ENCODE peak calls at places on chromosomes 1 and 21, in seven cellular contexts. V is NCI-H345, B is astrocyte of the spinal cord, D is GF-D8, L is NCI-H1105 treated with DMSO at 0.1 percent for 48 hours, N is NCI-H510A, C is Right ventricle myocardium superior. F is an unnamed sample.

GRCh38 chr1:195328102-195328501 is 1280.1 kb downstream of the KCNT2 start:
- DNase-seq in B (no peak), L (no peak), D (no peak), N (no peak), C (no peak), V (no peak), F (no peak)

GRCh38 chr1:29592731-29593130 is 356.4 kb downstream of the PTPRU start:
- DNase-seq in D (no peak), N (no peak), V (no peak), C (no peak), B (no peak), L (no peak), F (peak)

GRCh38 chr21:44865561-44866280 is 7.8 kb downstream of the PTTG1IP start:
- DNase-seq in B (peak), V (no peak), L (no peak), D (peak), C (peak), N (no peak), F (no peak)

GRCh38 chr1:46719689-46720088 is 775 bp upstream of the EFCAB14 start:
- DNase-seq in L (peak), N (peak), D (no peak), C (no peak), B (no peak), V (no peak), F (no peak)

GRCh38 chr1:35833424-35833823 is 25.6 kb downstream of the AGO4 start:
- DNase-seq in B (no peak), D (no peak), V (no peak), L (no peak), C (no peak), N (no peak), F (no peak)

GRCh38 chr1:151936203-151936602 is 26.9 kb upstream of the THEM4 start:
- DNase-seq in L (no peak), V (no peak), N (no peak), D (no peak), C (no peak), B (no peak), F (no peak)

GRCh38 chr1:233993651-233994050 is 89.2 kb downstream of the SLC35F3 start:
- DNase-seq in L (no peak), V (peak), C (no peak), B (peak), N (no peak), D (no peak), F (no peak)

GRCh38 chr1:112995890-112996289 is 39.9 kb upstream of the SLC16A1 start:
- DNase-seq in D (no peak), C (no peak), N (no peak), L (no peak), V (no peak), B (peak), F (no peak)

GRCh38 chr1:81477704-81478103 is 323.0 kb upstream of the ADGRL2 start:
- DNase-seq in N (no peak), D (no peak), B (no peak), L (peak), C (no peak), V (no peak), F (no peak)

GRCh38 chr1:62918706-62919105 is 134.8 kb downstream of the ATG4C start:
- DNase-seq in C (no peak), L (no peak), N (no peak), B (no peak), V (no peak), D (no peak), F (no peak)

GRCh38 chr21:41817228-41817627 is 50.4 kb upstream of the RIPK4 start:
- DNase-seq in V (peak), B (peak), D (peak), L (peak), N (no peak), C (no peak), F (peak)

GRCh38 chr1:18670267-18670910 is 39.7 kb downstream of the PAX7 start:
- DNase-seq in D (no peak), C (no peak), L (no peak), V (no peak), N (no peak), B (no peak), F (no peak)

GRCh38 chr1:3066250-3066711 is 2.7 kb upstream of the PRDM16 start:
- DNase-seq in V (no peak), C (peak), L (no peak), B (no peak), D (no peak), N (no peak), F (no peak)

GRCh38 chr21:35050348-35051286 is 1.5 kb upstream of the RUNX1 start:
- DNase-seq in B (no peak), D (no peak), C (no peak), L (no peak), V (no peak), N (no peak), F (no peak)

GRCh38 chr21:25881524-25882376 is 147.0 kb downstream of the GABPA start:
- DNase-seq in C (peak), L (peak), B (peak), D (peak), V (peak), N (no peak), F (no peak)

GRCh38 chr1:13604191-13604590 is 20.6 kb downstream of the PDPN start:
- DNase-seq in B (no peak), V (no peak), C (no peak), N (no peak), L (no peak), D (no peak), F (no peak)

GRCh38 chr1:226688056-226688748 is 50.9 kb downstream of the ITPKB start:
- DNase-seq in B (no peak), C (no peak), V (no peak), L (no peak), D (no peak), N (no peak), F (no peak)

GRCh38 chr21:45318556-45319341 is 31.1 kb upstream of the POFUT2 start:
- DNase-seq in C (peak), B (no peak), N (no peak), V (no peak), D (no peak), L (no peak), F (peak)

GRCh38 chr1:39490596-39491145 is 765 bp upstream of the BMP8A start:
- DNase-seq in C (no peak), L (peak), B (no peak), D (no peak), N (peak), V (peak), F (no peak)

GRCh38 chr21:42120056-42120903 is 49.2 kb downstream of the UMODL1 start:
- DNase-seq in N (peak), B (no peak), C (no peak), L (peak), D (no peak), V (peak), F (no peak)

GRCh38 chr1:59107516-59107915 is 189.4 kb upstream of the FGGY start:
- DNase-seq in V (no peak), L (no peak), D (no peak), C (peak), B (no peak), N (no peak), F (no peak)

GRCh38 chr1:177858222-177858894 is 111.5 kb downstream of the SEC16B start:
- DNase-seq in C (no peak), V (peak), N (peak), B (peak), L (peak), D (no peak), F (no peak)

GRCh38 chr1:235205687-235206086 is 44.6 kb upstream of the RBM34 start:
- DNase-seq in B (no peak), L (no peak), N (no peak), C (no peak), D (no peak), V (no peak), F (no peak)

GRCh38 chr1:13770769-13771168 is 70.8 kb downstream of the PRDM2 start:
- DNase-seq in L (no peak), B (no peak), D (no peak), V (no peak), N (no peak), C (no peak), F (no peak)

GRCh38 chr1:170145691-170146676 is at the start of gene NTMT2:
- DNase-seq in D (no peak), C (peak), N (peak), V (peak), B (no peak), L (peak), F (no peak)

GRCh38 chr1:26159113-26160039 is 497 bp downstream of the FAM110D start:
- DNase-seq in B (no peak), C (no peak), D (no peak), V (no peak), N (no peak), L (no peak), F (no peak)

GRCh38 chr1:41807390-41807789 is 111.3 kb downstream of the HIVEP3 start:
- DNase-seq in N (no peak), V (no peak), L (no peak), D (no peak), B (no peak), C (peak), F (no peak)

GRCh38 chr1:196409586-196409985 is 198.7 kb downstream of the KCNT2 start:
- DNase-seq in N (no peak), B (peak), C (no peak), D (no peak), V (no peak), L (no peak), F (no peak)

GRCh38 chr21:27885296-27885711 is 918.4 kb upstream of the ADAMTS5 start:
- DNase-seq in C (no peak), V (no peak), N (peak), L (no peak), B (no peak), D (no peak), F (no peak)

GRCh38 chr1:203142684-203143408 is 15.3 kb downstream of the ADORA1 start:
- DNase-seq in D (no peak), B (no peak), V (peak), L (peak), N (no peak), C (no peak), F (no peak)

GRCh38 chr1:200245492-200245891 is 164.3 kb downstream of the ZNF281 start:
- DNase-seq in B (no peak), C (no peak), L (no peak), V (no peak), D (no peak), N (no peak), F (no peak)

GRCh38 chr1:232669981-232670763 is 40.2 kb upstream of the SIPA1L2 start:
- DNase-seq in C (no peak), L (no peak), V (no peak), N (peak), D (no peak), B (peak), F (no peak)

GRCh38 chr1:61051455-61052392 is 30.6 kb upstream of the NFIA start:
- DNase-seq in B (peak), N (no peak), D (no peak), V (no peak), L (no peak), C (peak), F (no peak)

GRCh38 chr1:39933956-39934941 is 20.7 kb upstream of the MFSD2A start:
- DNase-seq in D (peak), N (no peak), V (no peak), B (peak), L (no peak), C (peak), F (no peak)

F was measured in mesenteric fat pad.